ENCODE peak calls at places on chromosomes 12 and 14, in six cellular contexts. R is SJSA1, K is upper lobe of right lung, A is neural progenitor cell, M is endodermal cell, D is OCI-LY7. P is an unnamed sample.

GRCh38 chr12:96368233-96368632 is 32.0 kb downstream of the CDK17 start:
- DNase-seq in K (no peak), R (no peak), M (no peak), A (no peak), D (no peak), P (no peak)

GRCh38 chr12:32811686-32812392 is 56.1 kb upstream of the YARS2 start:
- DNase-seq in A (no peak), K (no peak), M (no peak), R (peak; percentile 51), D (no peak), P (no peak)

GRCh38 chr12:127411141-127411915 is 855.6 kb upstream of the TMEM132C start:
- DNase-seq in M (no peak), K (no peak), A (no peak), R (no peak), D (no peak), P (no peak)

GRCh38 chr12:22459872-22460490 is 84.4 kb downstream of the C2CD5 start:
- DNase-seq in D (peak; percentile 67), R (peak; percentile 24), M (no peak), A (peak; percentile 79), K (no peak), P (no peak)

GRCh38 chr14:92600318-92601053 is 86.9 kb downstream of the RIN3 start:
- DNase-seq in D (no peak), R (no peak), K (no peak), A (no peak), M (peak; percentile 34), P (no peak)

GRCh38 chr14:54864526-54864925 is 38.1 kb downstream of the GCH1 start:
- DNase-seq in R (no peak), D (no peak), M (no peak), A (no peak), K (no peak), P (no peak)

GRCh38 chr12:90013409-90013808 is 304.8 kb upstream of the ATP2B1 start:
- DNase-seq in K (no peak), D (peak; percentile 50), M (no peak), A (peak; percentile 38), R (no peak), P (no peak)

GRCh38 chr12:85278598-85279448 is 1.2 kb upstream of the ALX1 start:
- DNase-seq in R (no peak), K (no peak), D (no peak), M (peak; percentile 86), A (peak; percentile 13), P (no peak)

GRCh38 chr14:80084196-80084595 is 127.1 kb downstream of the DIO2 start:
- DNase-seq in D (no peak), K (no peak), A (no peak), R (no peak), M (no peak), P (no peak)

GRCh38 chr12:87529386-87529785 is 499.8 kb downstream of the C12orf50 start:
- DNase-seq in R (no peak), K (no peak), A (no peak), M (no peak), D (no peak), P (no peak)

GRCh38 chr12:114302117-114302516 is 103.8 kb downstream of the TBX5 start:
- DNase-seq in R (no peak), A (no peak), K (no peak), M (peak; percentile 60), D (no peak), P (no peak)

GRCh38 chr12:8742501-8742900 is 44.7 kb downstream of the RIMKLB start:
- DNase-seq in K (no peak), A (no peak), D (no peak), M (no peak), R (no peak), P (no peak)

GRCh38 chr14:58639842-58640484 is 2.2 kb downstream of the DACT1 start:
- DNase-seq in R (peak; percentile 67), K (no peak), M (peak; percentile 79), A (peak; percentile 68), D (peak; percentile 12), P (no peak)

GRCh38 chr12:104505095-104505819 is 48.5 kb downstream of the CHST11 start:
- DNase-seq in R (no peak), A (no peak), M (no peak), K (no peak), D (peak; percentile 71), P (no peak)

GRCh38 chr12:54033106-54033979 is 493 bp downstream of the HOXC5 start:
- DNase-seq in M (peak; percentile 78), A (peak; percentile 56), R (no peak), D (no peak), K (peak; percentile 60), P (no peak)

GRCh38 chr12:92096346-92097136 is 49.1 kb downstream of the BTG1 start:
- DNase-seq in R (no peak), M (no peak), D (no peak), A (peak; percentile 48), K (no peak), P (no peak)

GRCh38 chr14:71117839-71118743 is 210.8 kb downstream of the PCNX1 start:
- DNase-seq in M (no peak), R (no peak), K (no peak), A (no peak), D (peak; percentile 24), P (no peak)

GRCh38 chr12:51960890-51961289 is 9.4 kb downstream of the ACVR1B start:
- DNase-seq in R (no peak), D (no peak), A (no peak), M (peak; percentile 15), K (no peak), P (no peak)

GRCh38 chr12:51959921-51960320 is 8.4 kb downstream of the ACVR1B start:
- DNase-seq in D (no peak), M (peak; percentile 18), A (no peak), K (no peak), R (no peak), P (no peak)

GRCh38 chr12:51959211-51959610 is 7.7 kb downstream of the ACVR1B start:
- DNase-seq in A (no peak), K (no peak), M (peak; percentile 39), R (no peak), D (no peak), P (no peak)

GRCh38 chr12:51960488-51960887 is 9.0 kb downstream of the ACVR1B start:
- DNase-seq in D (no peak), R (no peak), M (peak; percentile 7), A (no peak), K (no peak), P (no peak)

DNA sequence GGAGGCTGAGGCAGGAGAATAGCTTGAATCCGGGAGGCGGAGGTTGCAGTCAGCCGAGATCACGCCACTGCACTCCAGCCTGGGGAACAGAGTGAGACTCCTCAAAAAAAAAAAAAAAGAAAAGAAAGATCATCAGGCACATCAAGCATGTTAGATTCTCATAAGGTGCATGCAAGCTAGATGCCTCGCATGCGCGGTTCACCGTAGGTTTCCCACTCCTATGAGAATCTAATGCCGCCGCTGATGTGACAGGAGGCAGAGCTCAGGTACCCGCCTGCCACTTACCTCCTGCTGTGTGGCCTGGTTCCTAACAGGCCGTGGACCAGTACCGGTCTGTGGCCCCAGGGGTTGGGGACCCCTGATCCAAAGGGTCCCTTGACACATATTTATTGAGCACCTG is 7.0 kb downstream of the ACVR1B start:
- DNase-seq in R (no peak), K (no peak), A (no peak), D (no peak), M (peak; percentile 33), P (no peak)
- H3K4me1 ChIP-seq in R (no peaks in the 10 kb centered on the region), K (peaks cover 62% of the 10 kb centered on the region), A (no peaks in the 10 kb centered on the region), D (peaks cover 5% of the 10 kb centered on the region), M (peaks cover 7% of the 10 kb centered on the region), P (peaks cover 5% of the 10 kb centered on the region)

DNA sequence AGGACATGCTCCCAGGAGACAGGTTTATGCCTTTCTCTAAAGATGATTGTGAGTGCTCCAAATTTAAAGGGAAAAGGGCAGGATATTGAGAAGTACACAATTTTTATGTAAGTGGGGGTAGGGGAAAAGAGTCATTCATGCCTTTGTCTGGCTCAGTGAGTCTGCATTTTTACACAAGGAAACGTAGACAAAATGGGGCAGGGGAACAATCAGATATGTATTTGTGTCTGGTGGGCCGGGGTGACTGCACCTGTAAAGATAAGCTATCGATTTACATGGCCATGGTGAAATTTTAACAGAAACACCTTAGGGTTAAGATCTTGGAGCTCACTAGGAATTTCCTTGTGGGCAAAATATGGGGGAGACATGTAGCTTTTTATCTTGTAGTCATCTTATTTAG is 123.6 kb downstream of the VRK1 start:
- DNase-seq in A (no peak), D (no peak), M (no peak), K (no peak), R (no peak), P (no peak)
- H3K27ac ChIP-seq in A (no peak overlapping the region), D (no peak overlapping the region), M (no peak overlapping the region), K (no peak overlapping the region), R (no peak overlapping the region), P (no peak overlapping the region)

GRCh38 chr14:99232406-99233214 is 39.4 kb downstream of the BCL11B start:
- DNase-seq in D (no peak), K (no peak), M (no peak), A (no peak), R (no peak), P (no peak)
- H3K4me1 ChIP-seq in D (no peaks in the 10 kb centered on the region), K (no peaks in the 10 kb centered on the region), M (peaks cover 22% of the 10 kb centered on the region), A (peaks cover 19% of the 10 kb centered on the region), R (peaks cover 47% of the 10 kb centered on the region), P (peaks cover 93% of the 10 kb centered on the region)

GRCh38 chr14:67817750-67818438 is 1.5 kb upstream of the ZFYVE26 start:
- DNase-seq in K (no peak), A (peak; percentile 5), M (no peak), D (no peak), R (no peak), P (no peak)
- H3K27ac ChIP-seq in K (no peak overlapping the region), A (no peak overlapping the region), M (no peak overlapping the region), D (peak overlapping the region; percentile 99), R (no peak overlapping the region), P (no peak overlapping the region)

DNA sequence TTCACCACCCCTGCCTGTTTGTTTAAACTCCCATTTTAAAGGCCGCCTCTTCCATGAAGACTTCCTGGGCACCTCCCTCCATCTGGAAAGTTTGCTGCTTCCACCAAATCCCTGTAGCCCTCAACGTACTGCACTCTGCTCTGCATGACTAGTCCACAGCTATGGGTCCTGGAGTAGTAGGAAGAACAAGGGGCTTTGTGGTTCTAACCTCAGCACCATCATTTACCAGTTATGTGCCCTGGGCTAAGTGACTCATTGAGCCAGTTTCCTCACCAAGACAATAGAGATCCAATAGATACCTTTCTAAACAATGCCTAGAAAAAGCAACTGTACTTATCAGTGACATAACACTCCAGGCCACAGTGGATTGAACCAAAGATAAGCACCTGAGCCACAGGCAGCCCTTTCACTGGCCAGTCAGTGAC is 8.5 kb upstream of the LTBP2 start:
- DNase-seq in K (no peak), D (no peak), M (peak; percentile 66), R (peak; percentile 71), A (no peak), P (no peak)
- H3K4me1 ChIP-seq in K (peaks cover 51% of the 10 kb centered on the region), D (peaks cover 14% of the 10 kb centered on the region), M (peaks cover 36% of the 10 kb centered on the region), R (peaks cover 57% of the 10 kb centered on the region), A (peaks cover 9% of the 10 kb centered on the region), P (peaks cover 20% of the 10 kb centered on the region)